ENCODE peak calls at places on chromosomes 1 and 21, in ten cellular contexts. A, G, H, D, L, N, K, B, J and M are unnamed samples.

GRCh38 chr21:42669069-42669468 is 15.6 kb downstream of the PDE9A start:
- DNase-seq in A (no peak), G (no peak), H (peak), D (no peak), L (no peak), N (no peak), K (no peak), B (no peak), J (no peak), M (no peak)

GRCh38 chr1:81920245-81920740 is 119.6 kb downstream of the ADGRL2 start:
- DNase-seq in A (no peak), G (no peak), H (no peak), D (no peak), L (no peak), N (no peak), K (no peak), B (no peak), J (no peak), M (no peak)

GRCh38 chr1:204087893-204088528 is 15.1 kb downstream of the SOX13 start:
- DNase-seq in A (no peak), G (no peak), H (no peak), D (peak), L (no peak), N (no peak), K (no peak), B (no peak), J (no peak), M (no peak)

GRCh38 chr1:230243146-230243545 is 176.1 kb downstream of the GALNT2 start:
- DNase-seq in A (no peak), G (no peak), H (no peak), D (no peak), L (no peak), N (no peak), K (no peak), B (no peak), J (no peak), M (no peak)

GRCh38 chr1:44408181-44409018 is 3.3 kb downstream of the RNF220 start:
- DNase-seq in A (no peak), G (no peak), H (no peak), D (no peak), L (no peak), N (no peak), K (no peak), B (no peak), J (no peak), M (no peak)

GRCh38 chr1:10674700-10675598 is 121.5 kb downstream of the CASZ1 start:
- DNase-seq in A (no peak), G (no peak), H (peak), D (peak), L (no peak), N (no peak), K (no peak), B (no peak), J (no peak), M (peak)

GRCh38 chr1:223363057-223363855 is 720 bp downstream of the SUSD4 start:
- DNase-seq in A (no peak), G (no peak), H (no peak), D (peak), L (no peak), N (no peak), K (no peak), B (no peak), J (peak), M (no peak)

GRCh38 chr1:108657701-108658100 is 3.2 kb downstream of the HENMT1 start:
- DNase-seq in A (no peak), G (no peak), H (no peak), D (no peak), L (no peak), N (no peak), K (no peak), B (no peak), J (no peak), M (no peak)

GRCh38 chr1:55695151-55695550 is 480.0 kb upstream of the USP24 start:
- DNase-seq in A (no peak), G (no peak), H (no peak), D (no peak), L (no peak), N (no peak), K (no peak), B (no peak), J (no peak), M (no peak)

GRCh38 chr1:150162862-150163706 is 13.4 kb downstream of the PLEKHO1 start:
- DNase-seq in A (peak), G (peak), H (peak), D (peak), L (peak), N (peak), K (peak), B (no peak), J (peak), M (peak)

GRCh38 chr1:209884665-209885117 is 53.3 kb upstream of the SYT14 start:
- DNase-seq in A (peak), G (no peak), H (no peak), D (no peak), L (peak), N (peak), K (no peak), B (peak), J (no peak), M (peak)

GRCh38 chr21:39377444-39378050 is 28.7 kb upstream of the HMGN1 start:
- DNase-seq in A (peak), G (no peak), H (no peak), D (no peak), L (peak), N (no peak), K (no peak), B (no peak), J (no peak), M (no peak)

GRCh38 chr1:156910309-156910782 is 10.1 kb upstream of the LRRC71 start:
- DNase-seq in A (peak), G (no peak), H (peak), D (peak), L (no peak), N (no peak), K (no peak), B (no peak), J (peak), M (peak)

GRCh38 chr1:206842851-206843250 is 22.6 kb upstream of the IL20 start:
- DNase-seq in A (no peak), G (no peak), H (no peak), D (no peak), L (no peak), N (no peak), K (no peak), B (no peak), J (no peak), M (no peak)

GRCh38 chr1:197919523-197920301 is 2.5 kb downstream of the LHX9 start:
- DNase-seq in A (no peak), G (no peak), H (no peak), D (no peak), L (peak), N (no peak), K (no peak), B (no peak), J (peak), M (no peak)

GRCh38 chr1:110554871-110555801 is 36.2 kb upstream of the KCNA10 start:
- DNase-seq in A (peak), G (no peak), H (peak), D (peak), L (peak), N (no peak), K (no peak), B (no peak), J (peak), M (peak)

GRCh38 chr1:77687519-77687906 is 5.1 kb upstream of the ZZZ3 start:
- DNase-seq in A (no peak), G (no peak), H (no peak), D (no peak), L (no peak), N (no peak), K (no peak), B (no peak), J (no peak), M (no peak)

GRCh38 chr1:11339346-11340247 is 66.6 kb downstream of the UBIAD1 start:
- DNase-seq in A (peak), G (no peak), H (no peak), D (peak), L (no peak), N (no peak), K (no peak), B (no peak), J (peak), M (no peak)

GRCh38 chr21:37281993-37282392 is 14.9 kb upstream of the VPS26C start:
- DNase-seq in A (peak), G (no peak), H (peak), D (peak), L (no peak), N (no peak), K (no peak), B (no peak), J (no peak), M (no peak)

GRCh38 chr1:21068937-21069336 is 107.8 kb downstream of the EIF4G3 start:
- DNase-seq in A (no peak), G (no peak), H (no peak), D (no peak), L (no peak), N (no peak), K (no peak), B (no peak), J (no peak), M (no peak)

GRCh38 chr1:41408691-41409090 is 47.5 kb downstream of the FOXO6 start:
- DNase-seq in A (no peak), G (no peak), H (no peak), D (no peak), L (no peak), N (no peak), K (no peak), B (no peak), J (no peak), M (no peak)

GRCh38 chr1:20992327-20993056 is 184.2 kb downstream of the EIF4G3 start:
- DNase-seq in A (no peak), G (no peak), H (no peak), D (no peak), L (no peak), N (peak), K (no peak), B (no peak), J (no peak), M (no peak)

GRCh38 chr1:110455151-110455550 is 4.2 kb downstream of the PROK1 start:
- DNase-seq in A (peak), G (no peak), H (no peak), D (no peak), L (no peak), N (no peak), K (no peak), B (no peak), J (no peak), M (no peak)

GRCh38 chr1:111921948-111922347 is 67.5 kb downstream of the KCND3 start:
- DNase-seq in A (no peak), G (peak), H (no peak), D (no peak), L (no peak), N (no peak), K (no peak), B (no peak), J (no peak), M (no peak)

GRCh38 chr1:226597616-226598454 is 49.3 kb downstream of the STUM start:
- DNase-seq in A (no peak), G (no peak), H (no peak), D (no peak), L (no peak), N (no peak), K (no peak), B (no peak), J (no peak), M (no peak)

GRCh38 chr1:162404550-162405160 is 7.3 kb downstream of the SH2D1B start:
- DNase-seq in A (no peak), G (no peak), H (no peak), D (no peak), L (no peak), N (no peak), K (no peak), B (no peak), J (no peak), M (no peak)

GRCh38 chr1:228459091-228459993 is 27.8 kb upstream of the RNF187 start:
- DNase-seq in A (peak), G (no peak), H (no peak), D (peak), L (peak), N (no peak), K (no peak), B (no peak), J (peak), M (peak)

GRCh38 chr1:235932090-235932510 is 65.4 kb upstream of the LYST start:
- DNase-seq in A (no peak), G (no peak), H (peak), D (peak), L (no peak), N (no peak), K (no peak), B (no peak), J (no peak), M (peak)
- TF ChIP-seq POLR2AphosphoS5 in A (no peak), G (no peak), H (peak), D (no peak), L (no peak), N (no peak), K (no peak), B (no peak), J (no peak), M (no peak)

GRCh38 chr1:175720023-175720422 is 23.4 kb downstream of the TNR start:
- DNase-seq in A (no peak), G (no peak), H (no peak), D (no peak), L (no peak), N (no peak), K (no peak), B (no peak), J (no peak), M (no peak)
- H3K4me3 ChIP-seq in A (no peak), G (no peak), H (no peak), D (no peak), L (no peak), N (no peak), K (no peak), B (no peak), J (no peak), M (no peak)

DNA sequence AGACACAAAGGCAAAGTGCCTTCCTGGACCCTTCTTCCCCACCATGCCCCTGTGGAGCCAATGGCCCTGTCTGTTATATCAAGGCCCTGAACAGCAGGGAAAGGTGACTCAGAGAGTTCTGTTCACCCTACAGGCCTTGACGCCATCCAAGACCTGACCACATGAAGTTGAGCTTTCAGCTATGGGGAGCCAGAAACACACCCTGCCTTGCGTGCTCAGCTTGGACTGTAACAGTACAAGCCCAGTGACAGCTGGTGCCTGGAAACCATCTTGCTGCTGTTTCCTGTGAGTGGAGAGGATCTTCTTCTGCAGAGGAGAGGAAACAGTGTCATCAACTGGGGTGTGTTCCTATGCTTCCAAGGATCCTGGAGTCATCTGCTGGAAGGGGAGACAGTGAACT is 165.0 kb upstream of the IRF2BP2 start:
- DNase-seq in A (no peak), G (peak), H (no peak), D (no peak), L (no peak), N (no peak), K (no peak), B (no peak), J (no peak), M (peak)
- TF ChIP-seq POLR2AphosphoS5 in A (no peak), G (no peak), H (no peak), D (no peak), L (no peak), N (no peak), K (no peak), B (no peak), J (no peak), M (no peak)

DNA sequence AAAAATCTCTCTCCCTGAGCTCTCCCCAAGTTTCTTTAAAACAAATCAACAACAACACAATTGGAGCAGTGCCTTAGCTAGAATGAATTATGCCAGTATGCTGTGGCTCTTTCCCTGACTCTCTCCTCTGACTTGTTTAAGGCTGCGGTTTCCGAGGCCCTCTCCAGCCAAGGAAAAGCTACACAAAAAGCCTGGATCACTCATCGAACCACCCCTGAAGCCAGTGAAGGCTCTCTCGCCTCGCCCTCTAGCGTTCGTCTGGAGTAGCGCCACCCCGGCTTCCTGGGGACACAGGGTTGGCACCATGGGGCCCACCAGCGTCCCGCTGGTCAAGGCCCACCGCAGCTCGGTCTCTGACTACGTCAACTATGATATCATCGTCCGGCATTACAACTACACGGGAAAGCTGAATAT is 1.9 kb downstream of the S1PR1 start:
- DNase-seq in A (peak), G (peak), H (peak), D (peak), L (peak), N (no peak), K (peak), B (peak), J (peak), M (peak)
- H3K4me3 ChIP-seq in A (no peak), G (peak), H (no peak), D (no peak), L (peak), N (peak), K (peak), B (no peak), J (no peak), M (peak)

DNA sequence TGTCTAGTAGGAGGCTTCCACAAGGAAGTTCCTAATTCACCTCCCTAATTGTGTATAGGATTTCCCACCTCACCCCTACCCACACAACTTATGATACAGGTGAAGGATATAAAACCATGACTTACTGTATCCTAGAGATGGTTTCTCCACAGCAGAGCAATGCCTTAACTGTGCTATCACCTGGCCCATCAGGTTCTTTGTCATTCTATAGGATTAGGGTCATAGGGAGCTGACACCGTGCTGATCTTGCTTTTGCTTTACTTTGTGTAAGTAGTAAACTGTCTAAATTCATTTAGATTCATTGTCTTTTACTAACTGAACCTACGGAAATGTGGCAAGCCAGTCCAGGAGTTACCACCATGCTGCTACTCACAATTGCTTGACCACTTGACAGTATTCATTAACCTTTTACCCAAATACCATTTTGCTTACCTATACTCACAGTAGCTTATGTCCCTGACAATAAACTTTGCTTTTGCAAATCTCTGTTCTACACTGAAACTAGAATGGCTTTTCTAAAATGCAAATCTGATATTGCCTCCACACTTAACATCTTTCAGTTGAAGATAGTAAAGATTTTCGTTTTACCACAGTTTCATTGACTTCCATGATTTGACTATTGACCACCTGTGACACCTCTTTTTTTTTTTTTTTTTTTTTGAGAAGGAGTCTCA is 147.6 kb downstream of the IFI44 start:
- DNase-seq in A (no peak), G (no peak), H (no peak), D (no peak), L (no peak), N (no peak), K (no peak), B (no peak), J (no peak), M (no peak)
- TF ChIP-seq POLR2AphosphoS5 in A (no peak), G (no peak), H (no peak), D (no peak), L (no peak), N (no peak), K (no peak), B (no peak), J (no peak), M (no peak)

GRCh38 chr21:16419188-16419874 is 689.5 kb downstream of the USP25 start:
- DNase-seq in A (no peak), G (peak), H (peak), D (peak), L (peak), N (no peak), K (peak), B (no peak), J (peak), M (peak)

GRCh38 chr21:16420086-16420724 is 690.4 kb downstream of the USP25 start:
- DNase-seq in A (no peak), G (no peak), H (peak), D (no peak), L (peak), N (no peak), K (no peak), B (no peak), J (peak), M (peak)

GRCh38 chr21:16418211-16418610 is 688.4 kb downstream of the USP25 start:
- DNase-seq in A (no peak), G (no peak), H (no peak), D (no peak), L (peak), N (no peak), K (no peak), B (no peak), J (no peak), M (no peak)

GRCh38 chr21:16422702-16423101 is 692.9 kb downstream of the USP25 start:
- DNase-seq in A (no peak), G (no peak), H (no peak), D (no peak), L (peak), N (no peak), K (no peak), B (no peak), J (no peak), M (no peak)

GRCh38 chr21:16418663-16419062 is 688.9 kb downstream of the USP25 start:
- DNase-seq in A (no peak), G (no peak), H (no peak), D (no peak), L (no peak), N (no peak), K (no peak), B (no peak), J (no peak), M (no peak)
- H3K4me3 ChIP-seq in A (no peak), G (peak), H (no peak), D (no peak), L (no peak), N (peak), K (peak), B (no peak), J (no peak), M (no peak)

GRCh38 chr1:66270122-66270812 is 263.7 kb upstream of the SGIP1 start:
- DNase-seq in A (no peak), G (no peak), H (no peak), D (no peak), L (no peak), N (no peak), K (no peak), B (no peak), J (no peak), M (no peak)
- TF ChIP-seq POLR2AphosphoS5 in A (no peak), G (peak), H (no peak), D (peak), L (no peak), N (no peak), K (no peak), B (no peak), J (no peak), M (peak)

GRCh38 chr1:155082941-155083541 is 4.4 kb downstream of the EFNA3 start:
- DNase-seq in A (no peak), G (no peak), H (peak), D (peak), L (no peak), N (no peak), K (peak), B (no peak), J (no peak), M (no peak)
- H3K4me3 ChIP-seq in A (no peak), G (peak), H (no peak), D (no peak), L (no peak), N (no peak), K (no peak), B (no peak), J (no peak), M (no peak)

GRCh38 chr1:236127045-236127444 is 15.3 kb upstream of the GPR137B start:
- DNase-seq in A (no peak), G (no peak), H (no peak), D (no peak), L (no peak), N (no peak), K (no peak), B (no peak), J (no peak), M (no peak)
- TF ChIP-seq POLR2AphosphoS5 in A (no peak), G (no peak), H (no peak), D (no peak), L (no peak), N (no peak), K (no peak), B (no peak), J (no peak), M (no peak)